ENCODE peak calls at places on chromosomes 12 and 14, in nine cellular contexts. One of them, this sample, is unnamed.

GRCh38 chr14:23043749-23044148 is 1.7 kb downstream of the PSMB11 start:
- DNase-seq in mesendoderm: peak; percentile 63
- DNase-seq in NCI-H460: no peak
- DNase-seq in endothelial cell: no peak
- DNase-seq in epithelial cell of esophagus: no peak
- DNase-seq in MCF 10A: no peak
- DNase-seq in HCT116: no peak
- DNase-seq in fibroblast of lung: no peak
- DNase-seq in posterior cingulate gyrus: no peak
- DNase-seq in this sample: no peak

GRCh38 chr12:77615331-77615730 is 215.4 kb upstream of the NAV3 start:
- DNase-seq in epithelial cell of esophagus: peak; percentile 64
- DNase-seq in MCF 10A: peak; percentile 49
- DNase-seq in fibroblast of lung: no peak
- DNase-seq in NCI-H460: peak; percentile 11
- DNase-seq in endothelial cell: no peak
- DNase-seq in posterior cingulate gyrus: no peak
- DNase-seq in mesendoderm: peak; percentile 62
- DNase-seq in HCT116: peak; percentile 6
- DNase-seq in this sample: no peak

GRCh38 chr12:50533971-50534370 is 29.2 kb downstream of the DIP2B start:
- DNase-seq in posterior cingulate gyrus: no peak
- DNase-seq in MCF 10A: no peak
- DNase-seq in fibroblast of lung: peak; percentile 45
- DNase-seq in epithelial cell of esophagus: no peak
- DNase-seq in HCT116: no peak
- DNase-seq in NCI-H460: no peak
- DNase-seq in mesendoderm: no peak
- DNase-seq in endothelial cell: no peak
- DNase-seq in this sample: no peak

GRCh38 chr12:103590271-103590670 is 3.2 kb downstream of the STAB2 start:
- DNase-seq in MCF 10A: no peak
- DNase-seq in NCI-H460: no peak
- DNase-seq in posterior cingulate gyrus: no peak
- DNase-seq in fibroblast of lung: no peak
- DNase-seq in epithelial cell of esophagus: no peak
- DNase-seq in endothelial cell: no peak
- DNase-seq in HCT116: no peak
- DNase-seq in mesendoderm: no peak
- DNase-seq in this sample: no peak

GRCh38 chr12:79997115-79997805 is 62.4 kb upstream of the PPP1R12A start:
- DNase-seq in HCT116: no peak
- DNase-seq in epithelial cell of esophagus: no peak
- DNase-seq in NCI-H460: no peak
- DNase-seq in endothelial cell: no peak
- DNase-seq in posterior cingulate gyrus: no peak
- DNase-seq in mesendoderm: no peak
- DNase-seq in fibroblast of lung: peak; percentile 6
- DNase-seq in MCF 10A: no peak
- DNase-seq in this sample: no peak

GRCh38 chr12:28253175-28253641 is 63.0 kb downstream of the CCDC91 start:
- DNase-seq in endothelial cell: no peak
- DNase-seq in epithelial cell of esophagus: peak; percentile 30
- DNase-seq in NCI-H460: no peak
- DNase-seq in posterior cingulate gyrus: no peak
- DNase-seq in MCF 10A: no peak
- DNase-seq in fibroblast of lung: peak; percentile 80
- DNase-seq in HCT116: no peak
- DNase-seq in mesendoderm: no peak
- DNase-seq in this sample: no peak

GRCh38 chr12:110689002-110689600 is at the start of gene HVCN1:
- DNase-seq in NCI-H460: no peak
- DNase-seq in endothelial cell: peak; percentile 53
- DNase-seq in posterior cingulate gyrus: peak; percentile 79
- DNase-seq in MCF 10A: no peak
- DNase-seq in mesendoderm: no peak
- DNase-seq in epithelial cell of esophagus: peak; percentile 17
- DNase-seq in HCT116: no peak
- DNase-seq in fibroblast of lung: peak; percentile 22
- DNase-seq in this sample: no peak

GRCh38 chr12:17982556-17982955 is 107.4 kb downstream of the RERGL start:
- DNase-seq in mesendoderm: no peak
- DNase-seq in posterior cingulate gyrus: no peak
- DNase-seq in epithelial cell of esophagus: peak; percentile 55
- DNase-seq in endothelial cell: no peak
- DNase-seq in MCF 10A: peak; percentile 10
- DNase-seq in fibroblast of lung: no peak
- DNase-seq in NCI-H460: no peak
- DNase-seq in HCT116: no peak
- DNase-seq in this sample: no peak

GRCh38 chr12:44875954-44876553 is at the start of gene NELL2:
- DNase-seq in posterior cingulate gyrus: peak; percentile 93
- DNase-seq in endothelial cell: peak; percentile 52
- DNase-seq in MCF 10A: peak; percentile 8
- DNase-seq in epithelial cell of esophagus: peak; percentile 53
- DNase-seq in mesendoderm: peak; percentile 84
- DNase-seq in HCT116: no peak
- DNase-seq in NCI-H460: peak; percentile 38
- DNase-seq in fibroblast of lung: peak; percentile 35
- DNase-seq in this sample: no peak

GRCh38 chr14:61355892-61356325 is 34.5 kb downstream of the PRKCH start:
- DNase-seq in posterior cingulate gyrus: no peak
- DNase-seq in endothelial cell: peak; percentile 60
- DNase-seq in epithelial cell of esophagus: peak; percentile 99
- DNase-seq in MCF 10A: peak; percentile 96
- DNase-seq in HCT116: peak; percentile 98
- DNase-seq in NCI-H460: peak; percentile 60
- DNase-seq in mesendoderm: peak; percentile 98
- DNase-seq in fibroblast of lung: peak; percentile 55
- DNase-seq in this sample: no peak

GRCh38 chr12:116324684-116325664 is 47.5 kb upstream of the MED13L start:
- DNase-seq in mesendoderm: no peak
- DNase-seq in posterior cingulate gyrus: no peak
- DNase-seq in NCI-H460: no peak
- DNase-seq in endothelial cell: no peak
- DNase-seq in epithelial cell of esophagus: no peak
- DNase-seq in fibroblast of lung: no peak
- DNase-seq in MCF 10A: no peak
- DNase-seq in HCT116: no peak
- DNase-seq in this sample: no peak

GRCh38 chr12:27057543-27057942 is 24.8 kb downstream of the C12orf71 start:
- DNase-seq in fibroblast of lung: no peak
- DNase-seq in mesendoderm: no peak
- DNase-seq in endothelial cell: no peak
- DNase-seq in epithelial cell of esophagus: peak; percentile 82
- DNase-seq in HCT116: no peak
- DNase-seq in MCF 10A: no peak
- DNase-seq in NCI-H460: no peak
- DNase-seq in posterior cingulate gyrus: no peak
- DNase-seq in this sample: no peak

GRCh38 chr12:3535431-3535841 is 44.4 kb downstream of the PRMT8 start:
- DNase-seq in epithelial cell of esophagus: no peak
- DNase-seq in HCT116: no peak
- DNase-seq in MCF 10A: no peak
- DNase-seq in fibroblast of lung: no peak
- DNase-seq in endothelial cell: no peak
- DNase-seq in NCI-H460: no peak
- DNase-seq in mesendoderm: no peak
- DNase-seq in posterior cingulate gyrus: no peak
- DNase-seq in this sample: no peak

GRCh38 chr12:47273191-47273626 is 193.4 kb upstream of the AMIGO2 start:
- DNase-seq in NCI-H460: no peak
- DNase-seq in HCT116: no peak
- DNase-seq in MCF 10A: peak; percentile 70
- DNase-seq in mesendoderm: no peak
- DNase-seq in endothelial cell: no peak
- DNase-seq in fibroblast of lung: no peak
- DNase-seq in posterior cingulate gyrus: no peak
- DNase-seq in epithelial cell of esophagus: no peak
- DNase-seq in this sample: no peak

GRCh38 chr12:32997471-32997870 is 100.9 kb upstream of the PKP2 start:
- DNase-seq in epithelial cell of esophagus: peak; percentile 19
- DNase-seq in NCI-H460: no peak
- DNase-seq in mesendoderm: peak; percentile 85
- DNase-seq in endothelial cell: no peak
- DNase-seq in fibroblast of lung: no peak
- DNase-seq in HCT116: no peak
- DNase-seq in posterior cingulate gyrus: no peak
- DNase-seq in MCF 10A: no peak
- DNase-seq in this sample: no peak

GRCh38 chr12:82009524-82009923 is 250.4 kb upstream of the PPFIA2 start:
- DNase-seq in MCF 10A: no peak
- DNase-seq in HCT116: no peak
- DNase-seq in endothelial cell: no peak
- DNase-seq in mesendoderm: no peak
- DNase-seq in posterior cingulate gyrus: no peak
- DNase-seq in fibroblast of lung: no peak
- DNase-seq in epithelial cell of esophagus: no peak
- DNase-seq in NCI-H460: no peak
- DNase-seq in this sample: no peak

GRCh38 chr12:75724913-75725312 is 213.5 kb upstream of the KRR1 start:
- DNase-seq in HCT116: peak; percentile 83
- DNase-seq in posterior cingulate gyrus: no peak
- DNase-seq in NCI-H460: no peak
- DNase-seq in endothelial cell: no peak
- DNase-seq in epithelial cell of esophagus: peak; percentile 52
- DNase-seq in MCF 10A: peak; percentile 56
- DNase-seq in fibroblast of lung: peak; percentile 87
- DNase-seq in mesendoderm: no peak
- DNase-seq in this sample: no peak

GRCh38 chr14:99077076-99077843 is 194.7 kb downstream of the BCL11B start:
- DNase-seq in mesendoderm: no peak
- DNase-seq in endothelial cell: no peak
- DNase-seq in posterior cingulate gyrus: peak; percentile 40
- DNase-seq in MCF 10A: peak; percentile 4
- DNase-seq in HCT116: no peak
- DNase-seq in fibroblast of lung: peak; percentile 33
- DNase-seq in NCI-H460: no peak
- DNase-seq in epithelial cell of esophagus: peak; percentile 24
- DNase-seq in this sample: no peak

GRCh38 chr14:103628684-103629502 is at the start of gene KLC1:
- DNase-seq in HCT116: peak; percentile 31
- DNase-seq in NCI-H460: peak; percentile 57
- DNase-seq in posterior cingulate gyrus: peak; percentile 95
- DNase-seq in epithelial cell of esophagus: peak; percentile 70
- DNase-seq in MCF 10A: peak; percentile 72
- DNase-seq in endothelial cell: peak; percentile 81
- DNase-seq in mesendoderm: peak; percentile 75
- DNase-seq in fibroblast of lung: peak; percentile 67
- DNase-seq in this sample: peak; percentile 80

GRCh38 chr14:56199095-56199975 is 81.1 kb downstream of the PELI2 start:
- DNase-seq in fibroblast of lung: peak; percentile 98
- DNase-seq in MCF 10A: peak; percentile 78
- DNase-seq in epithelial cell of esophagus: peak; percentile 60
- DNase-seq in endothelial cell: no peak
- DNase-seq in NCI-H460: peak; percentile 95
- DNase-seq in mesendoderm: peak; percentile 55
- DNase-seq in HCT116: no peak
- DNase-seq in posterior cingulate gyrus: no peak
- DNase-seq in this sample: no peak

GRCh38 chr14:92280554-92281262 is 42.3 kb upstream of the SLC24A4 start:
- DNase-seq in HCT116: no peak
- DNase-seq in fibroblast of lung: no peak
- DNase-seq in posterior cingulate gyrus: no peak
- DNase-seq in epithelial cell of esophagus: no peak
- DNase-seq in MCF 10A: no peak
- DNase-seq in mesendoderm: no peak
- DNase-seq in NCI-H460: no peak
- DNase-seq in endothelial cell: no peak
- DNase-seq in this sample: no peak

GRCh38 chr14:76432967-76433752 is 57.2 kb downstream of the ESRRB start:
- DNase-seq in NCI-H460: no peak
- DNase-seq in fibroblast of lung: no peak
- DNase-seq in MCF 10A: no peak
- DNase-seq in posterior cingulate gyrus: no peak
- DNase-seq in HCT116: no peak
- DNase-seq in epithelial cell of esophagus: no peak
- DNase-seq in mesendoderm: peak; percentile 83
- DNase-seq in endothelial cell: no peak
- DNase-seq in this sample: no peak

GRCh38 chr14:105589161-105589925 is 63.0 kb downstream of the TMEM121 start:
- DNase-seq in epithelial cell of esophagus: no peak
- DNase-seq in NCI-H460: no peak
- DNase-seq in posterior cingulate gyrus: peak; percentile 79
- DNase-seq in fibroblast of lung: no peak
- DNase-seq in mesendoderm: no peak
- DNase-seq in endothelial cell: no peak
- DNase-seq in MCF 10A: no peak
- DNase-seq in HCT116: no peak
- DNase-seq in this sample: no peak

GRCh38 chr12:104615048-104615561 is 158.4 kb downstream of the CHST11 start:
- DNase-seq in posterior cingulate gyrus: no peak
- DNase-seq in mesendoderm: no peak
- DNase-seq in fibroblast of lung: no peak
- DNase-seq in endothelial cell: no peak
- DNase-seq in epithelial cell of esophagus: no peak
- DNase-seq in MCF 10A: no peak
- DNase-seq in NCI-H460: no peak
- DNase-seq in HCT116: no peak
- DNase-seq in this sample: no peak

GRCh38 chr12:10073266-10073665 is 25.5 kb downstream of the CLEC1A start:
- DNase-seq in epithelial cell of esophagus: peak; percentile 76
- DNase-seq in posterior cingulate gyrus: no peak
- DNase-seq in fibroblast of lung: no peak
- DNase-seq in mesendoderm: no peak
- DNase-seq in HCT116: no peak
- DNase-seq in MCF 10A: no peak
- DNase-seq in endothelial cell: no peak
- DNase-seq in NCI-H460: no peak
- DNase-seq in this sample: no peak

This sample was measured in hippocampal formation.